ENCODE peak calls at places on chromosomes 5 and 9, in seven cellular contexts. R is aorta, C is GM23248, H is GM04504, X is HCT116, Z is right cardiac atrium, I is GM10248. D is an unnamed sample.

GRCh38 chr5:171806976-171807823 is 21.6 kb downstream of the SMIM23 start:
- DNase-seq in X (no peak), Z (no peak), R (no peak), C (peak), H (peak), I (no peak), D (no peak)

GRCh38 chr9:107487521-107488399 is 1.8 kb downstream of the KLF4 start:
- DNase-seq in I (peak), H (no peak), C (peak), X (no peak), R (peak), Z (peak), D (no peak)

GRCh38 chr5:149320791-149321330 is 24.4 kb upstream of the GRPEL2 start:
- DNase-seq in Z (peak), H (peak), C (peak), I (no peak), R (peak), X (peak), D (peak)

GRCh38 chr5:60583598-60583997 is 116.4 kb downstream of the DEPDC1B start:
- DNase-seq in I (no peak), R (no peak), Z (no peak), X (no peak), H (no peak), C (peak), D (no peak)

GRCh38 chr9:114386886-114387677 is 700 bp downstream of the AKNA start:
- DNase-seq in I (no peak), C (peak), Z (peak), X (no peak), R (peak), H (no peak), D (no peak)

GRCh38 chr9:80699551-80699998 is 989.8 kb downstream of the TLE1 start:
- DNase-seq in I (no peak), R (no peak), C (no peak), X (no peak), H (no peak), Z (no peak), D (peak)

GRCh38 chr9:34514401-34514800 is 8.4 kb downstream of the ENHO start:
- DNase-seq in H (no peak), C (no peak), I (no peak), X (no peak), Z (no peak), R (no peak), D (no peak)

GRCh38 chr9:16361939-16362338 is 508.5 kb downstream of the BNC2 start:
- DNase-seq in H (no peak), R (no peak), I (no peak), Z (no peak), X (no peak), C (no peak), D (no peak)

GRCh38 chr5:158725223-158725825 is 374.4 kb downstream of the EBF1 start:
- DNase-seq in H (peak), X (no peak), I (no peak), C (peak), R (no peak), Z (no peak), D (no peak)

GRCh38 chr5:178931846-178932760 is 8.9 kb upstream of the ZNF454 start:
- DNase-seq in R (no peak), C (no peak), I (no peak), X (no peak), Z (no peak), H (no peak), D (no peak)

GRCh38 chr9:15146121-15146820 is 160.7 kb downstream of the TTC39B start:
- DNase-seq in X (no peak), Z (no peak), C (no peak), H (no peak), I (no peak), R (no peak), D (no peak)

GRCh38 chr9:36572515-36573418 is at the start of gene MELK:
- DNase-seq in H (no peak), X (peak), Z (peak), R (peak), C (peak), I (peak), D (no peak)

GRCh38 chr9:70945301-70945700 is 176.1 kb downstream of the TRPM3 start:
- DNase-seq in Z (no peak), C (peak), I (no peak), X (no peak), H (no peak), R (no peak), D (no peak)

GRCh38 chr9:75490326-75490725 is 400.1 kb upstream of the PCSK5 start:
- DNase-seq in Z (no peak), I (no peak), X (no peak), H (no peak), R (no peak), C (peak), D (no peak)

GRCh38 chr5:62354028-62354874 is 48.2 kb downstream of the KIF2A start:
- DNase-seq in X (peak), I (peak), H (peak), Z (no peak), C (peak), R (no peak), D (peak)

GRCh38 chr9:93676310-93677054 is 100.1 kb downstream of the PHF2 start:
- DNase-seq in I (no peak), X (no peak), H (no peak), Z (peak), C (no peak), R (peak), D (no peak)

GRCh38 chr9:79976501-79977444 is 405.0 kb downstream of the TLE4 start:
- DNase-seq in I (no peak), X (no peak), H (no peak), C (no peak), Z (no peak), R (no peak), D (no peak)

GRCh38 chr5:133265720-133266575 is 214.1 kb downstream of the HSPA4 start:
- DNase-seq in R (no peak), Z (no peak), X (no peak), C (no peak), H (no peak), I (peak), D (no peak)

GRCh38 chr9:83234541-83234940 is 171.6 kb upstream of the RASEF start:
- DNase-seq in H (no peak), Z (no peak), X (no peak), C (no peak), R (no peak), I (no peak), D (no peak)

GRCh38 chr9:129981180-129981907 is 61.6 kb downstream of the FNBP1 start:
- DNase-seq in X (no peak), C (no peak), H (no peak), I (no peak), Z (peak), R (no peak), D (no peak)

GRCh38 chr9:35164711-35165110 is 2.9 kb downstream of the UNC13B start:
- DNase-seq in I (no peak), X (no peak), H (no peak), Z (no peak), C (peak), R (no peak), D (no peak)

GRCh38 chr5:162384225-162384624 is 316.7 kb downstream of the GABRG2 start:
- DNase-seq in C (no peak), X (no peak), Z (no peak), R (no peak), H (no peak), I (no peak), D (no peak)

GRCh38 chr9:72675586-72675985 is 154.2 kb downstream of the TMC1 start:
- DNase-seq in C (peak), H (peak), X (no peak), Z (no peak), I (no peak), R (no peak), D (no peak)

D was measured in AG04450.